ENCODE peak calls at places on chromosomes 11 and 22, in ten cellular contexts. X is AG10803, Q is bronchial epithelial cell, V is adrenal gland, U is choroid plexus epithelial cell, S is endothelial cell, D is cardiac fibroblast, C is brain microvascular endothelial cell, Y is A549, E is PC-3. Z is an unnamed sample.

GRCh38 chr11:44002191-44003093 is 45.3 kb upstream of the ACCSL start:
- DNase-seq in X (no peak), Q (no peak), V (no peak), U (no peak), S (no peak), D (no peak), C (no peak), Y (no peak), E (no peak), Z (no peak)

GRCh38 chr11:44994753-44995152 is 44.1 kb upstream of the TP53I11 start:
- DNase-seq in X (no peak), Q (no peak), V (no peak), U (no peak), S (no peak), D (no peak), C (no peak), Y (no peak), E (no peak), Z (no peak)

GRCh38 chr11:2779981-2780849 is 80.4 kb upstream of the KCNQ1OT1 start:
- DNase-seq in X (no peak), Q (no peak), V (peak), U (peak), S (peak), D (peak), C (no peak), Y (no peak), E (no peak), Z (no peak)

GRCh38 chr11:85827768-85828639 is 17.1 kb upstream of the SYTL2 start:
- DNase-seq in X (peak), Q (peak), V (no peak), U (peak), S (no peak), D (peak), C (peak), Y (peak), E (peak), Z (no peak)

GRCh38 chr22:44368611-44369010 is 55.9 kb upstream of the SHISAL1 start:
- DNase-seq in X (no peak), Q (no peak), V (no peak), U (no peak), S (no peak), D (no peak), C (no peak), Y (no peak), E (no peak), Z (no peak)

GRCh38 chr22:32203181-32204105 is 1.4 kb downstream of the RFPL2 start:
- DNase-seq in X (no peak), Q (no peak), V (no peak), U (no peak), S (no peak), D (no peak), C (no peak), Y (peak), E (no peak), Z (no peak)

GRCh38 chr11:57467508-57468157 is 7.3 kb downstream of the RTN4RL2 start:
- DNase-seq in X (no peak), Q (no peak), V (no peak), U (no peak), S (no peak), D (no peak), C (no peak), Y (no peak), E (no peak), Z (no peak)

GRCh38 chr22:35970601-35971417 is 57.8 kb downstream of the RBFOX2 start:
- DNase-seq in X (no peak), Q (no peak), V (no peak), U (no peak), S (no peak), D (no peak), C (no peak), Y (no peak), E (peak), Z (no peak)

GRCh38 chr11:122676638-122677037 is 21.1 kb downstream of the UBASH3B start:
- DNase-seq in X (no peak), Q (peak), V (no peak), U (no peak), S (no peak), D (no peak), C (no peak), Y (peak), E (peak), Z (no peak)

GRCh38 chr11:70807195-70807543 is 408.8 kb downstream of the CTTN start:
- DNase-seq in X (no peak), Q (no peak), V (no peak), U (no peak), S (no peak), D (no peak), C (no peak), Y (no peak), E (no peak), Z (no peak)

GRCh38 chr11:116173946-116174911 is 598.6 kb downstream of the BUD13 start:
- DNase-seq in X (no peak), Q (no peak), V (no peak), U (no peak), S (peak), D (no peak), C (no peak), Y (no peak), E (no peak), Z (no peak)

GRCh38 chr11:72840780-72841179 is 26.6 kb downstream of the ATG16L2 start:
- DNase-seq in X (peak), Q (peak), V (no peak), U (peak), S (no peak), D (peak), C (peak), Y (peak), E (peak), Z (no peak)

GRCh38 chr11:43928721-43929120 is 13.7 kb upstream of the C11orf96 start:
- DNase-seq in X (no peak), Q (no peak), V (peak), U (no peak), S (no peak), D (no peak), C (no peak), Y (no peak), E (no peak), Z (no peak)

GRCh38 chr22:31538815-31539214 is 42.5 kb downstream of the SFI1 start:
- DNase-seq in X (no peak), Q (no peak), V (no peak), U (no peak), S (no peak), D (no peak), C (no peak), Y (no peak), E (no peak), Z (peak)

GRCh38 chr11:130555251-130555841 is 106.9 kb downstream of the ADAMTS15 start:
- DNase-seq in X (peak), Q (no peak), V (no peak), U (no peak), S (no peak), D (peak), C (no peak), Y (no peak), E (no peak), Z (no peak)

GRCh38 chr22:47463220-47463619 is 700.8 kb downstream of the TBC1D22A start:
- DNase-seq in X (no peak), Q (no peak), V (no peak), U (no peak), S (no peak), D (no peak), C (no peak), Y (no peak), E (no peak), Z (no peak)

GRCh38 chr11:127000991-127001390 is 421 bp upstream of the KIRREL3 start:
- DNase-seq in X (peak), Q (no peak), V (no peak), U (no peak), S (peak), D (no peak), C (no peak), Y (no peak), E (no peak), Z (no peak)

GRCh38 chr22:40855960-40856512 is 403 bp downstream of the ST13 start:
- DNase-seq in X (peak), Q (peak), V (peak), U (peak), S (peak), D (peak), C (peak), Y (peak), E (no peak), Z (peak)

GRCh38 chr22:29079218-29079901 is 6.5 kb downstream of the KREMEN1 start:
- DNase-seq in X (peak), Q (no peak), V (no peak), U (no peak), S (no peak), D (no peak), C (no peak), Y (no peak), E (peak), Z (no peak)

GRCh38 chr22:23835773-23836144 is 3.0 kb downstream of the DERL3 start:
- DNase-seq in X (no peak), Q (no peak), V (no peak), U (no peak), S (no peak), D (no peak), C (no peak), Y (no peak), E (no peak), Z (no peak)

GRCh38 chr22:41682033-41682807 is 6.4 kb downstream of the SNU13 start:
- DNase-seq in X (peak), Q (peak), V (peak), U (peak), S (peak), D (peak), C (peak), Y (no peak), E (peak), Z (peak)

GRCh38 chr11:62546244-62546936 is at the start of gene AHNAK:
- DNase-seq in X (peak), Q (peak), V (peak), U (peak), S (peak), D (peak), C (no peak), Y (peak), E (peak), Z (peak)

GRCh38 chr11:17743026-17743807 is 8.6 kb downstream of the KCNC1 start:
- DNase-seq in X (no peak), Q (no peak), V (peak), U (no peak), S (no peak), D (no peak), C (no peak), Y (no peak), E (no peak), Z (no peak)

GRCh38 chr22:22682807-22683667 is 38.6 kb downstream of the GGTLC2 start:
- DNase-seq in X (no peak), Q (no peak), V (no peak), U (peak), S (no peak), D (no peak), C (peak), Y (peak), E (peak), Z (no peak)

GRCh38 chr11:76669901-76670474 is 559 bp downstream of the LRRC32 start:
- DNase-seq in X (peak), Q (no peak), V (no peak), U (peak), S (no peak), D (peak), C (peak), Y (no peak), E (no peak), Z (no peak)

GRCh38 chr11:117424781-117425180 is 97.1 kb downstream of the CEP164 start:
- DNase-seq in X (peak), Q (no peak), V (no peak), U (peak), S (no peak), D (peak), C (peak), Y (no peak), E (no peak), Z (no peak)

GRCh38 chr11:8532475-8532874 is 61.6 kb downstream of the STK33 start:
- DNase-seq in X (no peak), Q (no peak), V (no peak), U (no peak), S (no peak), D (no peak), C (no peak), Y (no peak), E (no peak), Z (peak)

GRCh38 chr11:8531312-8531711 is 62.7 kb downstream of the STK33 start:
- DNase-seq in X (no peak), Q (no peak), V (no peak), U (no peak), S (no peak), D (peak), C (no peak), Y (no peak), E (no peak), Z (no peak)

GRCh38 chr11:8523396-8523795 is 70.6 kb downstream of the STK33 start:
- DNase-seq in X (no peak), Q (no peak), V (no peak), U (no peak), S (no peak), D (no peak), C (no peak), Y (no peak), E (no peak), Z (no peak)

GRCh38 chr11:8531982-8532381 is 62.0 kb downstream of the STK33 start:
- DNase-seq in X (no peak), Q (no peak), V (no peak), U (no peak), S (no peak), D (no peak), C (no peak), Y (no peak), E (no peak), Z (peak)

DNA sequence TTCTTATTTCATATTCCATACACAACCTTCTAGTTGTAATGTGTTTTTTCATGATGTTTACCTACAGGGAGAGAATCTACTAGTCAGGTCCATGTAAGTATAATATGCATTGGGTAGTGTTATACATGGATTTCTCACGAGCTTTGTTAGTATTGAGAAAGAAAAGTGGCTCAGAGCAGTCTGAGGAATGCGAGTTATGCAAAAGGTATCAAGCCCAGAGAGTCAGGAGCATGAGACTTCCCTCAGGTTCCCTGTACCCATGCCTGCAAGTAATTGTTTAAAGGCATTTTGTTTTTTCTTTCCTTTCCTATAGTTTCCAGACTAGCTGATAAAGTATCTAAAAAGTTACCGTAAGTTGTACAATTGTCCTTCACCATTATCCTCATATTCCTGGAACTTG is 66.1 kb downstream of the STK33 start:
- DNase-seq in X (no peak), Q (no peak), V (no peak), U (peak), S (no peak), D (no peak), C (no peak), Y (no peak), E (no peak), Z (no peak)
- TF ChIP-seq CTCF in X (no peak), Q (no peak), V (no peak), U (no peak), S (no peak), D (no peak), C (no peak), Y (no peak), E (no peak), Z (no peak)

DNA sequence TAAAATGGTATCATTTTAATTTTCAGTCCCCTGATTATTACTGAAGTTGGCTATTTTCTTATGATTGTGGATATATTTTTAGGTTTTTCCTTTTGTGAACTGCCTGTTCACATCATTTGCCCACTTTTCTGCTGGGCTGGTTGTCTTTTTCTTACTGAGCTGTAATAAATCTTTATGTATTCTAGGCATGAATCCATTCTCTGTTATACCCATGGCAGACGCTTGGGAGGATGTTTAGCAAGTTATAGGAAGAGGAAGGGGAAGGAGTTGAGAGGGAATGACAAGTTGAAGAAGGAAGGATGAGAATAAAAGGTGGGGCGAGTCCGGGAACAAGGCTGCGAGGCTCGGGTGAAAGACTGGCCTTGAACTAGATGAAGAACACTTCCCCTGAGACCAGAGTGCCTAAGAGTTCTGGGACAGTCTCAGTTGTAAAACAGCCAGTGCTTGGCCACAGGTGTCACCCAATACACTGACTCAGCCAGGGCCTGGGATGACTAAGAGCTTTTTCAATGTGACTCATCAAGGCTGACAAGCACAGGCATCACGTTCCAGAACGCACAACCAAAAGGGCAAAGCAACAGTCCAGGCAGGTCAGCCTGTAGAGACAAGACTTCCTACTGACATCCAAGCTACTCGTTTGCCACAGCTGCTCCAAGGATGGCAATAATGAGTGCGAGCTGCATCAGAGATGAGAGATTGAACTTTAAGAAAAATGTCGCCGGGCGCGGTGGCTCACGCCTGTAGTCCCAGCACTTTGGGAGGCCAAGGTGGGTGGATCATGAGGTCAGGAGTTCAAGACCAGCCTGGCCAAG is 35.2 kb downstream of the LRFN4 start:
- DNase-seq in X (peak), Q (peak), V (peak), U (peak), S (no peak), D (peak), C (peak), Y (peak), E (peak), Z (peak)
- TF ChIP-seq CTCF in X (peak), Q (peak), V (no peak), U (peak), S (no peak), D (no peak), C (peak), Y (no peak), E (peak), Z (no peak)

GRCh38 chr11:119436715-119437114 is 13.7 kb upstream of the THY1 start:
- DNase-seq in X (no peak), Q (no peak), V (no peak), U (no peak), S (no peak), D (no peak), C (no peak), Y (no peak), E (no peak), Z (no peak)
- TF ChIP-seq CTCF in X (no peak), Q (no peak), V (no peak), U (no peak), S (no peak), D (no peak), C (no peak), Y (no peak), E (no peak), Z (no peak)

DNA sequence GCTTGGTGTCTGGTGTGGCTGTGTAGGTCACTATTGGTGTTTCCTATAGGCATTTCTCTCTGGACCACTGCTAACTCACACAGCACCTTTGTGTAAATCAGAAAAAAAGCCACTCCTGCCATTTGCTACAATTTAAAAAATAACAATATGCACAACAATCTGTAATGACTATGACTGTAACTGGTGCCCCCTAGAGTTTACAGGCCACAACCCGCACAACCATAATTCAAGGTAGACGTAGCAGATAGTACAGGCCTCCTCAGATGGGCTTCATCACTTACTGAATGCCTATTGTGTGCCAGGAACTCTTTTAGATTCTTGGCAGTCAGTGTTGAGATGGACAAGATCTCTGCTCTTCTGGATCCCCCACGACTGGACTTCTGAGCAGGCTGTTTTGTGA is 47.7 kb downstream of the SYT9 start:
- DNase-seq in X (no peak), Q (no peak), V (no peak), U (no peak), S (no peak), D (no peak), C (no peak), Y (no peak), E (no peak), Z (no peak)
- TF ChIP-seq CTCF in X (no peak), Q (no peak), V (no peak), U (no peak), S (no peak), D (no peak), C (no peak), Y (no peak), E (peak), Z (no peak)

GRCh38 chr11:114295676-114296081 is 520 bp upstream of the NNMT start:
- DNase-seq in X (peak), Q (no peak), V (no peak), U (no peak), S (no peak), D (no peak), C (no peak), Y (no peak), E (no peak), Z (no peak)
- TF ChIP-seq CTCF in X (no peak), Q (no peak), V (no peak), U (no peak), S (no peak), D (no peak), C (no peak), Y (no peak), E (no peak), Z (no peak)

DNA sequence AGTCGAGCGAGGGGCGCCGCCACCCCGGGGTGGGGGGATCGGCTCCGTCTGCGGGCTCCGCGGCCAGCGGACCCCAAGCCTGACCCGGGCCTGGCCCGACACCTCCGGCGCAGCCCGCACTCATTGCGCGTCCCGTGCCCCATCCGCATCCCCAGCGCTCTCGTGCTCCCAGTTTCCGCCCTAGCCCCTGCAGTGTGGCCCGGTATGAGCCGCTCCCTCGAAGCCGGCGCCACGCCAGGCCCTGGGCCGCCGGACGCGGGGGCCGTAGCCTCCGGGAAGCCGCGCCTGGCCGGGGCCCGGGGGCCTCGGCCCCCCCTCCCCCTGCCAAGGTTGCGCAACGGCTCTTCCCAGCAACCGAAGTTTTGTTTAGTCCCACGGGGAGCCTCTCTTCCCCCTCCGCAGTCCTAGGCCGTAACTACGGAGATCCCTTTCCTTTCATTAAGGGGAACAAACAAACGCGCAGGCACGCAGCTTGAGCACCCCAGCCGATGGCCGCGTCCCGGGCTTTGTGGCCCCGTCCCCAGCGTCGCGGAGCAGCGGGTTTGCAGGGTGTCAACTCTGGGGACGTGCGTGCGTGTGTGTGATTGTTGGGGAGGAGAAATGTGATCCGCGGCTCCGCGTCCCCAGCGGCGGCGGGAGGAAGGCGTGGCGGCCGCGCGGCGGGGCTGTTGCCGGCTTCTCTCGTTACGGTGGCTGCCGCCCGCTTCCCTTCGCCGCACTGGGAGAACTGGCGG is 883 bp downstream of the HIPK3 start:
- DNase-seq in X (peak), Q (peak), V (peak), U (peak), S (peak), D (peak), C (peak), Y (peak), E (peak), Z (peak)
- TF ChIP-seq CTCF in X (no peak), Q (peak), V (peak), U (peak), S (no peak), D (peak), C (peak), Y (peak), E (no peak), Z (peak)

GRCh38 chr22:39559456-39560105 is 11.0 kb upstream of the CACNA1I start:
- DNase-seq in X (peak), Q (no peak), V (peak), U (no peak), S (peak), D (peak), C (no peak), Y (no peak), E (peak), Z (peak)
- TF ChIP-seq CTCF in X (peak), Q (peak), V (peak), U (peak), S (peak), D (peak), C (peak), Y (peak), E (peak), Z (peak)